ENCODE peak calls at places on chromosome 21, in seven cellular contexts. H is CD4-positive, alpha-beta T cell; O is colonic mucosa; M is transverse colon; Q is astrocyte of the spinal cord; R is astrocyte of the cerebellum; Y is endothelial cell of umbilical vein. F is an unnamed sample.

GRCh38 chr21:44800971-44801467 is 601 bp downstream of the UBE2G2 start:
- DNase-seq in H (no peak), O (peak; percentile 32), Q (peak; percentile 32), R (no peak), M (no peak), Y (peak; percentile 39), F (no peak)

GRCh38 chr21:46620846-46621245 is 14.6 kb upstream of the PRMT2 start:
- DNase-seq in Y (no peak), O (no peak), Q (no peak), M (no peak), H (no peak), R (no peak), F (no peak)

GRCh38 chr21:26945916-26946315 is 21.0 kb downstream of the ADAMTS5 start:
- DNase-seq in M (no peak), Y (no peak), O (no peak), H (no peak), Q (peak; percentile 16), R (no peak), F (no peak)

GRCh38 chr21:45540601-45540970 is 1.7 kb downstream of the SLC19A1 start:
- DNase-seq in O (no peak), M (no peak), Q (no peak), Y (no peak), R (no peak), H (no peak), F (no peak)

GRCh38 chr21:45269861-45270260 is 17.8 kb downstream of the POFUT2 start:
- DNase-seq in O (no peak), Y (no peak), H (no peak), Q (no peak), M (peak; percentile 5), R (no peak), F (no peak)

GRCh38 chr21:14753069-14753465 is 207.0 kb upstream of the SAMSN1 start:
- DNase-seq in M (no peak), O (no peak), R (no peak), Q (no peak), H (no peak), Y (no peak), F (peak; percentile 16)

GRCh38 chr21:17711896-17712295 is 99.2 kb upstream of the BTG3 start:
- DNase-seq in M (no peak), O (no peak), R (no peak), Y (no peak), H (no peak), Q (no peak), F (no peak)

GRCh38 chr21:15437873-15438272 is 291.9 kb upstream of the USP25 start:
- DNase-seq in M (no peak), Y (peak; percentile 14), O (no peak), R (peak; percentile 87), Q (peak; percentile 87), H (no peak), F (no peak)

GRCh38 chr21:45638707-45639106 is 4.8 kb upstream of the PCBP3 start:
- DNase-seq in Y (no peak), O (no peak), H (no peak), R (no peak), Q (no peak), M (no peak), F (no peak)

GRCh38 chr21:33240404-33240803 is 10.7 kb downstream of the IFNAR2 start:
- DNase-seq in H (no peak), M (no peak), Q (no peak), Y (no peak), O (no peak), R (no peak), F (no peak)

GRCh38 chr21:44295163-44295601 is 4.7 kb upstream of the PFKL start:
- DNase-seq in Q (no peak), R (no peak), Y (no peak), H (no peak), M (no peak), O (no peak), F (no peak)

GRCh38 chr21:28725396-28725795 is 267.3 kb downstream of the LTN1 start:
- DNase-seq in Y (no peak), O (no peak), R (no peak), Q (no peak), H (no peak), M (no peak), F (no peak)

GRCh38 chr21:34915364-34915834 is 133.7 kb downstream of the RUNX1 start:
- DNase-seq in R (no peak), Y (no peak), Q (peak; percentile 44), H (no peak), O (no peak), M (no peak), F (no peak)

DNA sequence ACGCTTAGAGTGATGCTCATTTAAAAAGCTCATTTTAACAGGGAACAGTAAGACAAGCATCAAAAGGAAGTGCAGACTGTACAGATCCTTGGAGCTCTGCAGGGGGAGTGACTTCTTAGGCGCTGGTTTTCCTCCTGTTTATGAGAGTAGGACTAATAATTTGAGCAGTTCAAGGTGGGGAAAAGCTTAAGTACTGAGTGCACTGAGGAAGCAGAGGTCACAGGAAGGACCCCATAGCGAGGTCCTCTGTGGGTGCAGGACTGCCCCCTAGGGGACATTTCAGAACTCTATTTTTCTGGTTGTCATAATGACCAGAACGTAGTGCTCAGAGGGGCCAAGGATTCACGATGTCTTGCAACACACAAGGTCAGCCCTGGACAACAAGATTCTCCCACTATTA is 112.1 kb downstream of the HLCS start:
- DNase-seq in R (no peak), O (peak; percentile 53), Q (peak; percentile 35), Y (peak; percentile 47), H (no peak), M (peak; percentile 25), F (peak; percentile 72)
- TF ChIP-seq CTCF in R (peak; percentile 65), O (peak; percentile 52), Q (peak; percentile 65), Y (peak; percentile 68), H (no peak), M (peak; percentile 50), F (peak; percentile 29)

GRCh38 chr21:40204956-40205355 is 337.7 kb downstream of the PCP4 start:
- DNase-seq in O (no peak), M (no peak), R (no peak), H (no peak), Y (no peak), Q (no peak), F (no peak)

GRCh38 chr21:40200962-40201361 is 333.7 kb downstream of the PCP4 start:
- DNase-seq in Q (no peak), Y (no peak), O (no peak), R (no peak), M (no peak), H (no peak), F (no peak)
- TF ChIP-seq CTCF in Q (no peak), Y (no peak), O (no peak), R (no peak), M (no peak), H (no peak), F (no peak)

GRCh38 chr21:21003701-21004100 is 5.5 kb downstream of the NCAM2 start:
- DNase-seq in H (no peak), R (no peak), O (no peak), Y (peak; percentile 6), Q (peak; percentile 46), M (no peak), F (no peak)
- TF ChIP-seq CTCF in H (no peak), R (peak; percentile 48), O (no peak), Y (peak; percentile 27), Q (peak; percentile 37), M (no peak), F (no peak)

DNA sequence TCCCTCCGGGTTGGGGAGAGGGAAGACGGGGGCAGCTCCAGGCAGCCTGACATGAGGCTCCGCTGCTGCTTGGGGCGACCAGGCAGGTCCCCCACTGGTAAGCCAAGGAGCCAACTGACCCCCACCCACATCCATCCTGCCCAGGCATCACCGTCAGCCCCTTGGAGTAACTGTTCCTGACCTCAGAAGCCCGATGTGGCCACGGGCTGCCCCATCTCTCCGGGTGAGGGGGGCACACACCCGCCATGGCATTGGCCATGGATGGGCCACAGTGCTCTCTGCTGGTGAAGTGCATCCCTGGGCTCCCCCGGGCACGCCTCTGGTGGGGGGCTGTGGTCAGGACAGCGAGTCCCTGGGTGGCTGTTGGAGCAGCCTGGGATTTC is 100.0 kb downstream of the CRYAA start:
- DNase-seq in M (no peak), O (no peak), R (no peak), Y (no peak), Q (no peak), H (no peak), F (peak; percentile 29)
- TF ChIP-seq CTCF in M (no peak), O (no peak), R (no peak), Y (no peak), Q (no peak), H (no peak), F (no peak)

F was measured in mucosa of descending colon.